ENCODE peak calls at places on chromosome 3, in five cellular contexts. T is dorsolateral prefrontal cortex; E is heart left ventricle; H is GM12878; Y is CD8-positive, alpha-beta T cell. X is an unnamed sample. For H3K27me3, the result is how much of the 10 kb centered on the place peaks cover.

GRCh38 chr3:42220436-42220835 is 45.5 kb downstream of the CCK start:
- DNase-seq in H (no peak), T (no peak), E (no peak), Y (no peak), X (no peak)

GRCh38 chr3:101252897-101253296 is 67.5 kb downstream of the IMPG2 start:
- DNase-seq in T (no peak), H (no peak), E (no peak), Y (no peak), X (no peak)

GRCh38 chr3:15271030-15271429 is 61.4 kb downstream of the SH3BP5 start:
- DNase-seq in Y (no peak), H (no peak), T (no peak), E (no peak), X (no peak)

GRCh38 chr3:12350151-12350813 is 61.4 kb downstream of the PPARG start:
- DNase-seq in E (peak), Y (no peak), H (no peak), T (no peak), X (no peak)

GRCh38 chr3:14391033-14391432 is 11.4 kb upstream of the SLC6A6 start:
- DNase-seq in E (no peak), T (no peak), Y (no peak), H (no peak), X (peak)

GRCh38 chr3:138381413-138381901 is 33.1 kb downstream of the MRAS start:
- DNase-seq in H (no peak), T (peak), E (peak), Y (no peak), X (no peak)

GRCh38 chr3:166864473-166865467 is 515.3 kb downstream of the ZBBX start:
- DNase-seq in Y (no peak), E (no peak), T (no peak), H (no peak), X (no peak)

GRCh38 chr3:145892869-145893268 is 268.1 kb downstream of the PLOD2 start:
- DNase-seq in T (no peak), H (no peak), Y (no peak), E (no peak), X (no peak)

GRCh38 chr3:156017636-156018035 is 102.7 kb upstream of the KCNAB1 start:
- DNase-seq in E (no peak), T (no peak), Y (no peak), H (no peak), X (no peak)

GRCh38 chr3:117054551-117054950 is 345.0 kb downstream of the TUSC7 start:
- DNase-seq in H (no peak), E (no peak), T (no peak), Y (no peak), X (no peak)

GRCh38 chr3:139473155-139473771 is 3.1 kb downstream of the RBP2 start:
- DNase-seq in T (no peak), H (no peak), Y (no peak), E (no peak), X (no peak)

GRCh38 chr3:58234516-58234931 is 3.1 kb upstream of the ABHD6 start:
- DNase-seq in T (no peak), Y (no peak), E (no peak), H (no peak), X (peak)

GRCh38 chr3:45210308-45211038 is 15.6 kb downstream of the TMEM158 start:
- DNase-seq in T (peak), E (peak), Y (peak), H (no peak), X (peak)

GRCh38 chr3:184322731-184323487 is 8.5 kb downstream of the EIF4G1 start:
- DNase-seq in E (no peak), Y (no peak), H (no peak), T (no peak), X (no peak)

GRCh38 chr3:22371592-22372291 is 620.7 kb upstream of the ZNF385D start:
- DNase-seq in E (no peak), Y (no peak), T (no peak), H (no peak), X (no peak)

GRCh38 chr3:27165348-27165747 is 203.8 kb downstream of the NEK10 start:
- DNase-seq in Y (no peak), T (no peak), E (no peak), H (no peak), X (peak)

GRCh38 chr3:187738400-187739124 is 6.7 kb downstream of the BCL6 start:
- DNase-seq in Y (peak), E (peak), T (peak), H (no peak), X (peak)

GRCh38 chr3:103002447-103002846 is 567.6 kb downstream of the ZPLD1 start:
- DNase-seq in T (no peak), H (no peak), Y (no peak), E (no peak), X (no peak)

GRCh38 chr3:63364495-63364894 is 86.4 kb downstream of the SYNPR start:
- DNase-seq in H (no peak), E (no peak), T (no peak), Y (no peak), X (no peak)

GRCh38 chr3:186609247-186609868 is 3.5 kb upstream of the AHSG start:
- DNase-seq in T (no peak), H (no peak), E (no peak), Y (no peak), X (no peak)
- TF ChIP-seq CTCF in T (no peak), H (peak), E (peak), Y (no peak), X (peak)

GRCh38 chr3:46354478-46354877 is 567 bp downstream of the CCR2 start:
- DNase-seq in H (no peak), T (no peak), Y (no peak), E (no peak), X (no peak)
- H3K27me3 ChIP-seq in H (under half), T (under half), Y (under half), E (under half), X (under half)

GRCh38 chr3:121667333-121667732 is 6.6 kb upstream of the HCLS1 start:
- DNase-seq in Y (no peak), T (no peak), H (no peak), E (no peak), X (no peak)

GRCh38 chr3:121670676-121671075 is 10.0 kb upstream of the HCLS1 start:
- DNase-seq in T (no peak), E (no peak), Y (no peak), H (no peak), X (no peak)
- H3K27ac ChIP-seq in T (peak), E (no peak), Y (no peak), H (no peak), X (no peak)

DNA sequence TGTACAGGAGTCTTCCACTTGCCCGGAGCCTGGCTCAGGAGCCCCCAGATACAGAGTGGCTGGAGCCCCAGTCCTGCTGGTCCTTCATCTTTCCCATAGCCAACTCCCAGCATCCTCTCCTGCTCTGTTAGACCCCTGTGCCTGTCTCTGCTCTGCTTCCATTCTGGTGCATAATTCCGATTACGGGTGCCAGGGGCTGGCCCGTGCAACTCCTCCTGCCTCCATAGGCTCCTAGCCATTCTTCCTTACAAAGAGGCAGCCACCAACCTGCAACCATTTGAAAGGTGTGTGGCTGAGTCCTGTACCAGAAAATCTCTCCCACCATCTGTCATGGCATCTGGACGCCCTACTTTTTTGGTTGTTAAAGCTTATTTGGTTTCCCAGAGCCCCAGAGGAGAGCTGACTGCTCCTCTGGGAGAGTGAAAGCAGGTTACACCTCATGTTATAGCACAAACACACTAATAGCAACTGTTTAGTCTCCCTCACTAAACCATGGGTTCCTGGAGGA is 5.2 kb upstream of the RAD18 start:
- DNase-seq in Y (no peak), H (no peak), T (no peak), E (no peak), X (no peak)
- TF ChIP-seq CTCF in Y (no peak), H (no peak), T (no peak), E (no peak), X (no peak)

GRCh38 chr3:194380300-194380699 is 10.8 kb upstream of the LRRC15 start:
- DNase-seq in Y (no peak), E (no peak), H (no peak), T (no peak), X (no peak)
- H3K27me3 ChIP-seq in Y (under half), E (under half), H (under half), T (under half), X (under half)

GRCh38 chr3:16600771-16601538 is 4.3 kb downstream of the DAZL start:
- DNase-seq in T (peak), H (no peak), Y (peak), E (peak), X (peak)
- H3K27ac ChIP-seq in T (no peak), H (no peak), Y (no peak), E (no peak), X (no peak)